ENCODE peak calls at places on chromosomes 11 and 22, in six cellular contexts. P is COR-L47, S is SW480, X is KG1, L is NCI-H1092, G is nucleus accumbens. K is an unnamed sample.

GRCh38 chr11:87141980-87142514 is 104.3 kb downstream of the TMEM135 start:
- DNase-seq in P (no peak), S (no peak), X (peak), L (no peak), G (no peak), K (no peak)

GRCh38 chr11:35905901-35906661 is 37.8 kb upstream of the LDLRAD3 start:
- DNase-seq in P (peak), S (no peak), X (no peak), L (no peak), G (peak), K (peak)

GRCh38 chr22:33496112-33496511 is 424.2 kb downstream of the LARGE1 start:
- DNase-seq in P (no peak), S (no peak), X (no peak), L (no peak), G (no peak), K (no peak)

GRCh38 chr11:17828311-17828751 is 93.8 kb downstream of the KCNC1 start:
- DNase-seq in P (no peak), S (no peak), X (no peak), L (no peak), G (no peak), K (no peak)

GRCh38 chr22:49967333-49968241 is 7.0 kb downstream of the PIM3 start:
- DNase-seq in P (no peak), S (peak), X (no peak), L (no peak), G (peak), K (no peak)

GRCh38 chr11:46658259-46658658 is 40.9 kb downstream of the ATG13 start:
- DNase-seq in P (no peak), S (no peak), X (no peak), L (no peak), G (no peak), K (no peak)

GRCh38 chr22:41563051-41563711 is 2.4 kb downstream of the CSDC2 start:
- DNase-seq in P (no peak), S (no peak), X (no peak), L (no peak), G (no peak), K (no peak)

GRCh38 chr11:113401718-113402117 is 14.1 kb downstream of the ANKK1 start:
- DNase-seq in P (peak), S (peak), X (no peak), L (peak), G (peak), K (peak)

GRCh38 chr22:20231499-20232236 is 36.5 kb downstream of the RTN4R start:
- DNase-seq in P (no peak), S (no peak), X (no peak), L (no peak), G (no peak), K (no peak)

GRCh38 chr22:19717691-19718254 is 3.5 kb downstream of the SEPTIN5 start:
- DNase-seq in P (peak), S (peak), X (peak), L (peak), G (peak), K (peak)

GRCh38 chr22:49234459-49234858 is 593.2 kb downstream of the BRD1 start:
- DNase-seq in P (no peak), S (no peak), X (no peak), L (no peak), G (no peak), K (no peak)

GRCh38 chr11:69995697-69996096 is 82.4 kb upstream of the ANO1 start:
- DNase-seq in P (no peak), S (no peak), X (no peak), L (no peak), G (no peak), K (no peak)

GRCh38 chr11:79428406-79428805 is 12.4 kb downstream of the TENM4 start:
- DNase-seq in P (no peak), S (no peak), X (no peak), L (no peak), G (no peak), K (no peak)

GRCh38 chr11:29333993-29334780 is 682.6 kb downstream of the KCNA4 start:
- DNase-seq in P (peak), S (peak), X (no peak), L (peak), G (no peak), K (no peak)

GRCh38 chr11:88629496-88629895 is 292.0 kb upstream of the CTSC start:
- DNase-seq in P (no peak), S (no peak), X (no peak), L (no peak), G (no peak), K (no peak)

GRCh38 chr11:35344990-35345655 is 74.2 kb downstream of the SLC1A2 start:
- DNase-seq in P (no peak), S (no peak), X (no peak), L (no peak), G (no peak), K (no peak)

GRCh38 chr11:74347381-74347780 is 35.9 kb upstream of the P4HA3 start:
- DNase-seq in P (no peak), S (no peak), X (no peak), L (no peak), G (no peak), K (no peak)

GRCh38 chr22:25360411-25360810 is 141.0 kb downstream of the CRYBB2 start:
- DNase-seq in P (no peak), S (no peak), X (no peak), L (no peak), G (no peak), K (no peak)

GRCh38 chr22:32048069-32048468 is 5.0 kb downstream of the SLC5A1 start:
- DNase-seq in P (no peak), S (no peak), X (no peak), L (no peak), G (no peak), K (no peak)

GRCh38 chr11:47412152-47412746 is 3.9 kb downstream of the SLC39A13 start:
- DNase-seq in P (no peak), S (peak), X (no peak), L (no peak), G (peak), K (no peak)